ENCODE peak calls at places on chromosomes 11 and 22, in seven cellular contexts. N, G, I, O, E, W and Y are unnamed samples.

GRCh38 chr11:117461396-117462182 is 133.9 kb downstream of the CEP164 start:
- DNase-seq in I (peak), O (no peak), E (no peak), N (no peak), G (no peak), W (no peak), Y (no peak)

GRCh38 chr22:22076937-22077703 is 94.5 kb upstream of the TOP3B start:
- DNase-seq in N (no peak), I (no peak), O (no peak), E (no peak), G (no peak), W (no peak), Y (no peak)

GRCh38 chr22:43293661-43294392 is 49.3 kb downstream of the SCUBE1 start:
- DNase-seq in W (no peak), O (peak), G (peak), E (peak), N (no peak), I (peak), Y (no peak)

GRCh38 chr11:79973701-79974626 is 533.1 kb upstream of the TENM4 start:
- DNase-seq in E (peak), N (peak), I (no peak), W (no peak), G (no peak), O (no peak), Y (no peak)

GRCh38 chr22:33104192-33104591 is 46.0 kb upstream of the SYN3 start:
- DNase-seq in N (no peak), O (no peak), G (no peak), I (no peak), E (no peak), W (no peak), Y (no peak)

GRCh38 chr11:60871378-60872061 is 4.2 kb downstream of the ZP1 start:
- DNase-seq in N (no peak), I (peak), G (peak), E (peak), W (no peak), O (no peak), Y (no peak)

GRCh38 chr11:68406318-68407313 is 53.9 kb upstream of the PPP6R3 start:
- DNase-seq in I (no peak), W (no peak), O (no peak), G (no peak), N (no peak), E (no peak), Y (no peak)

GRCh38 chr11:35122308-35122707 is 16.7 kb upstream of the CD44 start:
- DNase-seq in N (no peak), W (no peak), I (no peak), E (no peak), O (no peak), G (no peak), Y (no peak)

GRCh38 chr11:291281-292210 is 2.6 kb downstream of the PGGHG start:
- DNase-seq in O (no peak), W (no peak), N (peak), G (peak), E (no peak), I (peak), Y (no peak)

GRCh38 chr11:1826552-1827094 is 8.2 kb upstream of the SYT8 start:
- DNase-seq in I (peak), W (no peak), N (peak), E (peak), O (no peak), G (no peak), Y (no peak)

GRCh38 chr22:49664891-49665290 is 162.8 kb downstream of the BRD1 start:
- DNase-seq in G (no peak), W (no peak), I (peak), E (no peak), N (no peak), O (no peak), Y (no peak)

GRCh38 chr11:123590296-123590912 is 64.0 kb downstream of the SCN3B start:
- DNase-seq in G (peak), N (no peak), W (no peak), I (no peak), E (peak), O (peak), Y (no peak)

GRCh38 chr11:127639916-127640315 is 639.3 kb upstream of the KIRREL3 start:
- DNase-seq in G (no peak), E (no peak), I (no peak), W (no peak), N (no peak), O (peak), Y (no peak)

GRCh38 chr11:115963170-115963569 is 459.0 kb upstream of the CADM1 start:
- DNase-seq in I (no peak), O (no peak), G (no peak), N (no peak), W (no peak), E (no peak), Y (no peak)

GRCh38 chr22:28771195-28771791 is 1.2 kb upstream of the CCDC117 start:
- DNase-seq in N (no peak), E (no peak), G (no peak), W (no peak), I (no peak), O (no peak), Y (no peak)

GRCh38 chr22:46366327-46366731 is 30.8 kb downstream of the TRMU start:
- DNase-seq in G (peak), E (no peak), I (no peak), O (no peak), N (no peak), W (no peak), Y (no peak)

GRCh38 chr11:20058749-20059458 is 101.4 kb downstream of the DBX1 start:
- DNase-seq in E (peak), N (no peak), O (no peak), I (no peak), G (no peak), W (no peak), Y (no peak)

GRCh38 chr22:29217827-29218757 is 12.4 kb downstream of the EMID1 start:
- DNase-seq in E (no peak), G (peak), W (no peak), I (peak), N (no peak), O (no peak), Y (no peak)

GRCh38 chr11:36454991-36455611 is 55.0 kb downstream of the TRAF6 start:
- DNase-seq in N (peak), G (no peak), O (no peak), E (peak), W (no peak), I (no peak), Y (no peak)

GRCh38 chr11:119673389-119674336 is 55.3 kb downstream of the NECTIN1 start:
- DNase-seq in E (no peak), G (no peak), N (no peak), W (peak), O (no peak), I (no peak), Y (no peak)

GRCh38 chr11:87359401-87359800 is 321.7 kb downstream of the TMEM135 start:
- DNase-seq in W (no peak), E (no peak), N (no peak), G (no peak), O (no peak), I (no peak), Y (no peak)

GRCh38 chr11:127054153-127054552 is 53.6 kb upstream of the KIRREL3 start:
- DNase-seq in G (no peak), O (no peak), I (no peak), E (no peak), W (no peak), N (no peak), Y (no peak)

GRCh38 chr11:93741882-93742226 is 382 bp downstream of the C11orf54 start:
- DNase-seq in I (peak), N (peak), O (no peak), E (peak), W (peak), G (no peak), Y (peak)

DNA sequence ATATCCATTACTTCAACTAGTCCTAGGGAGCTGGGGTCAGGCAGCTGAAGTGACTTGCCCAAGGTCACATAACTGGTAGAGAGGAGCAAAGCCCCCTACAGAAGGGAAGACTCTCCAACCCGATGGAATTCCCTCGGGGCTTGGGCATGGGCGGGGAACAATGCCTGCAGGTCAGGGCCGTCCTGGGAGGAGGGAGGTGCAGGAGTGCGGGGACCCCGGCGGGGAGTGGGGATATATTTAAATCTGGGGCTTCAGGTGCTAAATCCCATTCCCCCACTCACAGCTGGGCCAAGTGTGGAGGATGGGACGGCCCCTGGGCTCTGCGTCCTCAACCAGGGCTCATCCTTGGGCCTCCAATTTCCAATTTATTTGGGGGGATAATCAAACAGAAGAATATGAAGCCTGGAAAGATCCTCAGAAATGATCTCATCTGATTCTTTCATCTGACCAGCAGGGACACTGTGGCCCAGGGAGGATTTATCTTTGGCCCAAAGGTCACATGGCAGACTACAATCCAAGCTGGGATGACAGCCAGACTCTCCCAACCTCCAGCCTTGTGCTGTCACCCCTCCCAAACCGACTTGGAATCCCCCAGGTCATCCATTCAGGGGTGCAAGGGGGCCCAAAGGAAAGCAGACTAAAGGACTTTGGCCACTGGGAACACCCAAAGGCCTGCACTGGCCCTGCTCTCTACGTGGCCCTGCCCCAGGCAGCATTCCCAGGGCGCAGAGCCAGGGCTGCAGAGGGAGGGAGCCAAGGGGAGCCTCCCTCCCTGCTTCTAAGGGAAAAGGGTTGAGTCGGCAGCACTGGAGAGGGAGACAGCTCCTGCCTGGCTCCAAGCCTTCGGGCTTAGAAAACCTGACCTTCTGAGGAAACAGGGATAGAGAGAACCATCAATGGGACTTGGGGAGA is 8.7 kb upstream of the C1QTNF6 start:
- DNase-seq in E (peak), I (peak), W (no peak), G (peak), O (peak), N (no peak), Y (no peak)
- TF ChIP-seq CTCF in E (peak), I (no peak), W (no peak), G (peak), O (peak), N (no peak), Y (no peak)

GRCh38 chr11:113493205-113493604 is 18.0 kb upstream of the DRD2 start:
- DNase-seq in I (no peak), N (no peak), W (no peak), O (no peak), E (no peak), G (no peak), Y (no peak)

GRCh38 chr11:113496026-113496651 is 20.9 kb upstream of the DRD2 start:
- DNase-seq in W (no peak), N (no peak), O (no peak), G (no peak), I (no peak), E (no peak), Y (no peak)

GRCh38 chr11:113488931-113489351 is 13.7 kb upstream of the DRD2 start:
- DNase-seq in O (no peak), G (no peak), N (no peak), W (no peak), E (no peak), I (no peak), Y (no peak)

DNA sequence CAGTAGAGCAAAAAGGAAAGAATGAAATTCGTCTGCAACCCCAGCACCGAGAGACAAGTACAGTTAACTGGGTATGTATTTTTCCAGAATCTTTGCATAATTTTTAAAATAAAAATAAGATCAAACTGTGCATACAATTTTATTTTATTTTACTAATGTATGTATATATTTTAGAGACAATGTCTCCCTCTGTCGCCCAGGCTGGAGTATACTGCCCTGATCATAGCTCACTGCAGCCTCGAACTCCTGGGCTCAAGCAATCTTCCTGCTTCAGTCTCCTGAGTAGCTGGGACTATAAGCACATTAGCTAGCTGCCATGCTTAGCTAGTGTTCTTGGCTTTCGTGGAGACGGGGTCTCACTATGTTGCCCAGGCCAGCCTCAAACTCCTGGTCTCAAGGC is 18.8 kb upstream of the DRD2 start:
- DNase-seq in N (no peak), W (no peak), E (no peak), G (no peak), O (no peak), I (no peak), Y (no peak)
- TF ChIP-seq CTCF in N (no peak), W (no peak), E (no peak), G (no peak), O (no peak), I (no peak), Y (no peak)

GRCh38 chr11:105609341-105609781 is 512 bp upstream of the GRIA4 start:
- DNase-seq in E (no peak), W (peak), O (no peak), I (no peak), G (no peak), N (peak), Y (no peak)
- TF ChIP-seq CTCF in E (peak), W (peak), O (peak), I (no peak), G (no peak), N (peak), Y (peak)

GRCh38 chr22:26828311-26828710 is 170.9 kb downstream of the MIAT start:
- DNase-seq in W (peak), N (no peak), I (no peak), O (no peak), G (no peak), E (peak), Y (no peak)
- TF ChIP-seq CTCF in W (no peak), N (no peak), I (no peak), O (no peak), G (no peak), E (no peak), Y (no peak)

DNA sequence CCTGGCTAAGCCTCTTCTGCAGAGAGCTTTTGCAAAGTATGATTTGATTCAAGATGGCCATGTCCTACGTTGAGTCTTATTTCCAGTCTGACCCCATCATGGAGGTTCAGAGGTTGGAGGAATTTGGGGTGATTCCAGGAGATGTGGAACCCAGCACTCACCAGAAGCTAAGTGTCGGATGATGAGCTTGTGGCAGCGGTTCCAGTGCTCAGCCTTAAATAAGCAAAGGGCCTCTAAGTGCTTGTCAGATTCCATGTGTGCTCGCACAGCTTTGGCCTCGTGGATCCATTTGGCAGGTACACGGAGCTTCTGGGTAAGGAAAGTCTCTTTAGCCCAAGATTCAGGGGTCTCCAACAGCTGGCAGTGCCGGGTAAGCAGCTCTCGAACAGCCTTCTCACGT is 11.9 kb upstream of the CHRNA10 start:
- DNase-seq in N (no peak), O (no peak), I (no peak), G (no peak), E (no peak), W (no peak), Y (no peak)
- TF ChIP-seq CTCF in N (no peak), O (no peak), I (no peak), G (no peak), E (no peak), W (no peak), Y (peak)

DNA sequence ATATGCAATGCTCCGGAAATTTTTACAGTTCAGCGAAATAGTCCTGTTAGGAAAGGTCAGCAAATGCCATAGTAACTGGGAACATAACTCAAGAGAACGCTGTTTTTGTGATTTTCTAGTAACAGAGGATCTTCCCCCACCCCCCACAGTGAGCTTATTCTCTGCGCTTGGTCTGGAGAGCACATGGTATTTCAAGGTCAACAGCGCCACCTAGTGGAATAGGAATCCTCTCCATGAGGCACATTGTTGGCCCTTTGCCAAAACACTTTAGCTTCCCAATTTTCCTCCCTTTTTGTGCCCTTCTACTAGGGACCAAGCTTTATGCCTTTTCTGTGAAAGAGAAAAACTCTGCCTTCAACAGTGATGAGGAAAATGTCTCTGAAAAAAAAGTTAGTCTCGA is 13.2 kb upstream of the OR4C12 start:
- DNase-seq in I (no peak), E (peak), O (no peak), W (no peak), N (peak), G (no peak), Y (no peak)
- TF ChIP-seq CTCF in I (no peak), E (peak), O (peak), W (peak), N (peak), G (peak), Y (peak)